ENCODE peak calls at places on chromosomes 12 and 14, in nine cellular contexts. One of them, this sample, is unnamed.

GRCh38 chr12:54197037-54197909 is 8.5 kb upstream of the SMUG1 start:
- DNase-seq in cardiac fibroblast: peak
- DNase-seq in kidney epithelial cell: no peak
- DNase-seq in body of pancreas: no peak
- DNase-seq in gastrocnemius medialis: peak
- DNase-seq in cardiac muscle cell: no peak
- DNase-seq in uterus: no peak
- DNase-seq in CD4-positive, CD25-positive, alpha-beta regulatory T cell: no peak
- DNase-seq in tibial nerve: no peak
- DNase-seq in this sample: no peak

GRCh38 chr12:22286569-22286968 is 47.9 kb downstream of the ST8SIA1 start:
- DNase-seq in kidney epithelial cell: peak
- DNase-seq in uterus: no peak
- DNase-seq in cardiac fibroblast: peak
- DNase-seq in CD4-positive, CD25-positive, alpha-beta regulatory T cell: no peak
- DNase-seq in gastrocnemius medialis: no peak
- DNase-seq in cardiac muscle cell: peak
- DNase-seq in body of pancreas: no peak
- DNase-seq in tibial nerve: no peak
- DNase-seq in this sample: peak

GRCh38 chr12:120015313-120015712 is 26.3 kb downstream of the BICDL1 start:
- DNase-seq in body of pancreas: no peak
- DNase-seq in cardiac muscle cell: no peak
- DNase-seq in CD4-positive, CD25-positive, alpha-beta regulatory T cell: no peak
- DNase-seq in uterus: no peak
- DNase-seq in cardiac fibroblast: no peak
- DNase-seq in gastrocnemius medialis: no peak
- DNase-seq in tibial nerve: no peak
- DNase-seq in kidney epithelial cell: no peak
- DNase-seq in this sample: no peak

GRCh38 chr12:6089041-6089823 is 35.2 kb downstream of the VWF start:
- DNase-seq in gastrocnemius medialis: no peak
- DNase-seq in cardiac fibroblast: no peak
- DNase-seq in body of pancreas: peak
- DNase-seq in tibial nerve: no peak
- DNase-seq in kidney epithelial cell: no peak
- DNase-seq in cardiac muscle cell: no peak
- DNase-seq in CD4-positive, CD25-positive, alpha-beta regulatory T cell: no peak
- DNase-seq in uterus: no peak
- DNase-seq in this sample: no peak

GRCh38 chr12:42104784-42105183 is 39.9 kb downstream of the GXYLT1 start:
- DNase-seq in tibial nerve: no peak
- DNase-seq in cardiac fibroblast: no peak
- DNase-seq in kidney epithelial cell: no peak
- DNase-seq in gastrocnemius medialis: no peak
- DNase-seq in body of pancreas: no peak
- DNase-seq in cardiac muscle cell: no peak
- DNase-seq in CD4-positive, CD25-positive, alpha-beta regulatory T cell: no peak
- DNase-seq in uterus: no peak
- DNase-seq in this sample: no peak

GRCh38 chr12:93884794-93885460 is 207.8 kb downstream of the CRADD start:
- DNase-seq in cardiac muscle cell: peak
- DNase-seq in cardiac fibroblast: peak
- DNase-seq in tibial nerve: no peak
- DNase-seq in CD4-positive, CD25-positive, alpha-beta regulatory T cell: no peak
- DNase-seq in kidney epithelial cell: no peak
- DNase-seq in gastrocnemius medialis: no peak
- DNase-seq in uterus: no peak
- DNase-seq in body of pancreas: no peak
- DNase-seq in this sample: peak

GRCh38 chr12:51926718-51927117 is 19.4 kb downstream of the ACVRL1 start:
- DNase-seq in uterus: no peak
- DNase-seq in kidney epithelial cell: no peak
- DNase-seq in body of pancreas: peak
- DNase-seq in CD4-positive, CD25-positive, alpha-beta regulatory T cell: peak
- DNase-seq in tibial nerve: no peak
- DNase-seq in cardiac muscle cell: peak
- DNase-seq in gastrocnemius medialis: no peak
- DNase-seq in cardiac fibroblast: peak
- DNase-seq in this sample: no peak

GRCh38 chr12:40752011-40752410 is 59.8 kb downstream of the CNTN1 start:
- DNase-seq in uterus: no peak
- DNase-seq in body of pancreas: no peak
- DNase-seq in kidney epithelial cell: no peak
- DNase-seq in tibial nerve: no peak
- DNase-seq in CD4-positive, CD25-positive, alpha-beta regulatory T cell: no peak
- DNase-seq in cardiac fibroblast: no peak
- DNase-seq in gastrocnemius medialis: no peak
- DNase-seq in cardiac muscle cell: no peak
- DNase-seq in this sample: no peak

GRCh38 chr12:123129651-123130050 is 21.2 kb downstream of the PITPNM2 start:
- DNase-seq in gastrocnemius medialis: no peak
- DNase-seq in CD4-positive, CD25-positive, alpha-beta regulatory T cell: no peak
- DNase-seq in cardiac muscle cell: no peak
- DNase-seq in tibial nerve: no peak
- DNase-seq in cardiac fibroblast: no peak
- DNase-seq in uterus: no peak
- DNase-seq in kidney epithelial cell: no peak
- DNase-seq in body of pancreas: no peak
- DNase-seq in this sample: no peak

GRCh38 chr12:94169495-94169894 is 21.1 kb downstream of the PLXNC1 start:
- DNase-seq in gastrocnemius medialis: no peak
- DNase-seq in uterus: no peak
- DNase-seq in cardiac muscle cell: no peak
- DNase-seq in CD4-positive, CD25-positive, alpha-beta regulatory T cell: no peak
- DNase-seq in cardiac fibroblast: no peak
- DNase-seq in tibial nerve: no peak
- DNase-seq in body of pancreas: no peak
- DNase-seq in kidney epithelial cell: no peak
- DNase-seq in this sample: no peak

GRCh38 chr14:100117647-100118376 is 41.6 kb downstream of the DEGS2 start:
- DNase-seq in cardiac muscle cell: no peak
- DNase-seq in CD4-positive, CD25-positive, alpha-beta regulatory T cell: no peak
- DNase-seq in gastrocnemius medialis: no peak
- DNase-seq in tibial nerve: no peak
- DNase-seq in body of pancreas: no peak
- DNase-seq in cardiac fibroblast: no peak
- DNase-seq in uterus: no peak
- DNase-seq in kidney epithelial cell: no peak
- DNase-seq in this sample: no peak

GRCh38 chr12:10140001-10140400 is 10.0 kb upstream of the CLEC7A start:
- DNase-seq in body of pancreas: peak
- DNase-seq in tibial nerve: no peak
- DNase-seq in CD4-positive, CD25-positive, alpha-beta regulatory T cell: peak
- DNase-seq in cardiac fibroblast: peak
- DNase-seq in uterus: no peak
- DNase-seq in gastrocnemius medialis: no peak
- DNase-seq in cardiac muscle cell: peak
- DNase-seq in kidney epithelial cell: peak
- DNase-seq in this sample: no peak

GRCh38 chr12:47276253-47277070 is 196.7 kb upstream of the AMIGO2 start:
- DNase-seq in gastrocnemius medialis: no peak
- DNase-seq in cardiac fibroblast: peak
- DNase-seq in kidney epithelial cell: no peak
- DNase-seq in cardiac muscle cell: peak
- DNase-seq in CD4-positive, CD25-positive, alpha-beta regulatory T cell: peak
- DNase-seq in body of pancreas: peak
- DNase-seq in uterus: peak
- DNase-seq in tibial nerve: no peak
- DNase-seq in this sample: no peak

GRCh38 chr14:96040836-96041371 is 1.7 kb downstream of the C14orf132 start:
- DNase-seq in CD4-positive, CD25-positive, alpha-beta regulatory T cell: no peak
- DNase-seq in kidney epithelial cell: no peak
- DNase-seq in gastrocnemius medialis: no peak
- DNase-seq in cardiac fibroblast: no peak
- DNase-seq in cardiac muscle cell: no peak
- DNase-seq in uterus: no peak
- DNase-seq in tibial nerve: no peak
- DNase-seq in body of pancreas: no peak
- DNase-seq in this sample: no peak

DNA sequence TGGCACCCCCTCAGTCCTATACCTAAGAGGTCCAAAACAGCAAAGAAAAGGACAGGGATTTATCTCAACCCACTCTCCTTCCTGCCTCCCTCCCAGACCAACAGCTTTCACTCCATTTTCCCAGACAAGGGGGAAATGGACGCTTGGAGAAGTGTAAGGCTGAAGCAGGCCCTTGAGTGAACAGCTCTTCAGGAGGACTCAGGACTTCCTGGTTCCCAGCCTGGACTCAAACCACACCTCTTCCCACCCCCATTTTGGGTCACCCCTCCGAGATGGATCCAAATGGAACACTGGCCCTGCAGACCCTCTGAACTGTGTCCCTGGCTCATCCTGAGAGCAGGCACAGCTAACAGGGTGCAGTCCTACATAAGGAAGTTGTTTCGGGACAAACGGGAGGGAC is 2.7 kb downstream of the KMT2D start:
- DNase-seq in uterus: no peak
- DNase-seq in body of pancreas: no peak
- DNase-seq in cardiac muscle cell: no peak
- DNase-seq in tibial nerve: no peak
- DNase-seq in gastrocnemius medialis: no peak
- DNase-seq in CD4-positive, CD25-positive, alpha-beta regulatory T cell: no peak
- DNase-seq in cardiac fibroblast: no peak
- DNase-seq in kidney epithelial cell: no peak
- DNase-seq in this sample: no peak
- H3K4me3 ChIP-seq in uterus: peak
- H3K4me3 ChIP-seq in body of pancreas: peak
- H3K4me3 ChIP-seq in cardiac muscle cell: peak
- H3K4me3 ChIP-seq in tibial nerve: peak
- H3K4me3 ChIP-seq in gastrocnemius medialis: peak
- H3K4me3 ChIP-seq in CD4-positive, CD25-positive, alpha-beta regulatory T cell: peak
- H3K4me3 ChIP-seq in cardiac fibroblast: peak
- H3K4me3 ChIP-seq in kidney epithelial cell: peak
- H3K4me3 ChIP-seq in this sample: peak

DNA sequence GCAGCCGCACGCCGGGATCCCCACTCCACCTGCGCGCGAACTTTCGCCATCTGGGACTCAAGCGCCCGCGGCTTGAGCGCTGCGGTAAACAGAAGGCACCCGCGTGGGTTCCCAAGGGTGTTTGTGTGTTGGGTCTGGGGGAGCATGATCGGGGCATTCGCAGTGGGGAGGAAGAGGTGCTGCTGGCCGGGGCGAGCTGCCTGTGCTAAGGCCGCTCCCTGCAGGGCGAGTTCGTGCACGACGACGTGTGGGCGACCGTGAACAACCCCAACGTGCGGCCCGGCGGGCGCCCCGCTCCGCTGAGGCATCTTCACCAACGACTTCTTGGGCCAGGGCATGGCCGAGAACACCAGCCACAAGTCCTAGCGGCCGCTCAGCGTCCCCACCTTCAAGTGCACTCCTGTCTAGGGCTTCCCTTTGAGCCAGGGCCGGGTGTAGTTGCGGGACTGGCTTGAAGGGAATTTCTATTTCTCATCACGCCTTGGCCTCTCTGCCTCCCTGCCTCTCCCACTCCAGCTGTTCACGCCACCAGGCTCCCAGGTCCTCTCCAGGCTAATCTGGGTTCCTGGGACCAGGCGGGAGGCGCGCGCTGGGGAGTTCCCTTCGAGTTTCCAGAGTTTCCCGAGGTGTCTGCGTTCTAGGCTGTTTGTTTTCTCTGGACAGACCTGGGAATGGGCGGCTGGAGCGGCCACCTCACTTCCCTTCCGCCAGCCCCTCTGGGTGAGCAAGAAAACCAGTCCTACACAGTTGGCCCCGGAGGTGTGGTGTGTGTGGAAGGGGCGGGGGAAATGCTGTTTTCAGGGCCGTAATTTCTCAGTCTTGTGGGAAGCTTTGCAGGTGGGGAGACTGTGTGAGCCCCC is 417.8 kb upstream of the TMTC1 start:
- DNase-seq in cardiac fibroblast: peak
- DNase-seq in body of pancreas: no peak
- DNase-seq in CD4-positive, CD25-positive, alpha-beta regulatory T cell: no peak
- DNase-seq in uterus: no peak
- DNase-seq in kidney epithelial cell: no peak
- DNase-seq in tibial nerve: no peak
- DNase-seq in gastrocnemius medialis: no peak
- DNase-seq in cardiac muscle cell: peak
- DNase-seq in this sample: no peak
- H3K4me3 ChIP-seq in cardiac fibroblast: peak
- H3K4me3 ChIP-seq in body of pancreas: no peak
- H3K4me3 ChIP-seq in CD4-positive, CD25-positive, alpha-beta regulatory T cell: no peak
- H3K4me3 ChIP-seq in uterus: no peak
- H3K4me3 ChIP-seq in kidney epithelial cell: peak
- H3K4me3 ChIP-seq in tibial nerve: peak
- H3K4me3 ChIP-seq in gastrocnemius medialis: peak
- H3K4me3 ChIP-seq in cardiac muscle cell: peak
- H3K4me3 ChIP-seq in this sample: no peak

GRCh38 chr14:102084931-102085330 is 1.9 kb downstream of the HSP90AA1 start:
- DNase-seq in uterus: no peak
- DNase-seq in cardiac fibroblast: no peak
- DNase-seq in gastrocnemius medialis: no peak
- DNase-seq in CD4-positive, CD25-positive, alpha-beta regulatory T cell: no peak
- DNase-seq in cardiac muscle cell: no peak
- DNase-seq in body of pancreas: no peak
- DNase-seq in kidney epithelial cell: no peak
- DNase-seq in tibial nerve: no peak
- DNase-seq in this sample: no peak
- H3K4me3 ChIP-seq in uterus: no peak
- H3K4me3 ChIP-seq in cardiac fibroblast: no peak
- H3K4me3 ChIP-seq in gastrocnemius medialis: no peak
- H3K4me3 ChIP-seq in CD4-positive, CD25-positive, alpha-beta regulatory T cell: peak
- H3K4me3 ChIP-seq in cardiac muscle cell: peak
- H3K4me3 ChIP-seq in body of pancreas: no peak
- H3K4me3 ChIP-seq in kidney epithelial cell: peak
- H3K4me3 ChIP-seq in tibial nerve: peak
- H3K4me3 ChIP-seq in this sample: peak

GRCh38 chr12:114702462-114702861 is 18.5 kb upstream of the TBX3 start:
- DNase-seq in uterus: no peak
- DNase-seq in gastrocnemius medialis: no peak
- DNase-seq in tibial nerve: no peak
- DNase-seq in cardiac fibroblast: no peak
- DNase-seq in body of pancreas: no peak
- DNase-seq in cardiac muscle cell: no peak
- DNase-seq in CD4-positive, CD25-positive, alpha-beta regulatory T cell: no peak
- DNase-seq in kidney epithelial cell: no peak
- DNase-seq in this sample: no peak

GRCh38 chr12:114701104-114701414 is 17.1 kb upstream of the TBX3 start:
- DNase-seq in tibial nerve: no peak
- DNase-seq in body of pancreas: no peak
- DNase-seq in gastrocnemius medialis: no peak
- DNase-seq in cardiac fibroblast: no peak
- DNase-seq in CD4-positive, CD25-positive, alpha-beta regulatory T cell: no peak
- DNase-seq in kidney epithelial cell: no peak
- DNase-seq in cardiac muscle cell: no peak
- DNase-seq in uterus: no peak
- DNase-seq in this sample: no peak

GRCh38 chr12:114698566-114699163 is 14.7 kb upstream of the TBX3 start:
- DNase-seq in uterus: no peak
- DNase-seq in body of pancreas: no peak
- DNase-seq in gastrocnemius medialis: no peak
- DNase-seq in kidney epithelial cell: no peak
- DNase-seq in cardiac fibroblast: no peak
- DNase-seq in CD4-positive, CD25-positive, alpha-beta regulatory T cell: no peak
- DNase-seq in tibial nerve: no peak
- DNase-seq in cardiac muscle cell: no peak
- DNase-seq in this sample: no peak

GRCh38 chr12:114701553-114701952 is 17.6 kb upstream of the TBX3 start:
- DNase-seq in gastrocnemius medialis: no peak
- DNase-seq in cardiac fibroblast: no peak
- DNase-seq in body of pancreas: no peak
- DNase-seq in tibial nerve: no peak
- DNase-seq in cardiac muscle cell: no peak
- DNase-seq in CD4-positive, CD25-positive, alpha-beta regulatory T cell: no peak
- DNase-seq in uterus: no peak
- DNase-seq in kidney epithelial cell: no peak
- DNase-seq in this sample: no peak

GRCh38 chr12:114700392-114701103 is 16.6 kb upstream of the TBX3 start:
- DNase-seq in uterus: no peak
- DNase-seq in body of pancreas: no peak
- DNase-seq in cardiac fibroblast: no peak
- DNase-seq in kidney epithelial cell: no peak
- DNase-seq in CD4-positive, CD25-positive, alpha-beta regulatory T cell: no peak
- DNase-seq in gastrocnemius medialis: no peak
- DNase-seq in tibial nerve: no peak
- DNase-seq in cardiac muscle cell: peak
- DNase-seq in this sample: no peak
- H3K4me3 ChIP-seq in uterus: no peak
- H3K4me3 ChIP-seq in body of pancreas: no peak
- H3K4me3 ChIP-seq in cardiac fibroblast: no peak
- H3K4me3 ChIP-seq in kidney epithelial cell: no peak
- H3K4me3 ChIP-seq in CD4-positive, CD25-positive, alpha-beta regulatory T cell: no peak
- H3K4me3 ChIP-seq in gastrocnemius medialis: no peak
- H3K4me3 ChIP-seq in tibial nerve: no peak
- H3K4me3 ChIP-seq in cardiac muscle cell: peak
- H3K4me3 ChIP-seq in this sample: no peak

This sample was measured in AG04450.